ENCODE peak calls at places on chromosomes 4 and X, in six cellular contexts. F is tibial artery; Z is naive thymus-derived CD4-positive, alpha-beta T cell; G is CD8-positive, alpha-beta T cell; N is ovary; V is heart left ventricle. D is an unnamed sample.

GRCh38 chr4:121736735-121737351 is 28.1 kb downstream of the SMIM43 start:
- DNase-seq in F (no peak), Z (no peak), G (no peak), N (no peak), V (no peak), D (peak; percentile 64)

GRCh38 chr4:70183168-70183939 is 12.2 kb upstream of the ODAM start:
- DNase-seq in F (no peak), Z (peak; percentile 1), G (no peak), N (no peak), V (no peak), D (peak; percentile 67)

GRCh38 chr4:182090186-182090585 is 153.0 kb upstream of the TENM3 start:
- DNase-seq in F (no peak), Z (no peak), G (no peak), N (no peak), V (no peak), D (no peak)

GRCh38 chr4:184383497-184384055 is 90.8 kb downstream of the IRF2 start:
- DNase-seq in F (peak; percentile 73), Z (no peak), G (no peak), N (no peak), V (no peak), D (peak; percentile 94)

GRCh38 chrX:31070057-31070468 is 1.8 kb downstream of the FTHL17 start:
- DNase-seq in F (no peak), Z (no peak), G (no peak), N (no peak), V (no peak), D (no peak)

GRCh38 chrX:37685452-37686347 is at the start of gene XK:
- DNase-seq in F (peak; percentile 76), Z (peak; percentile 3), G (peak; percentile 10), N (peak; percentile 62), V (peak; percentile 34), D (peak; percentile 5)

GRCh38 chr4:136651278-136651667 is 881.0 kb downstream of the PCDH18 start:
- DNase-seq in F (no peak), Z (no peak), G (no peak), N (no peak), V (no peak), D (no peak)

GRCh38 chr4:29081230-29081955 is 1638.8 kb upstream of the PCDH7 start:
- DNase-seq in F (no peak), Z (no peak), G (no peak), N (no peak), V (no peak), D (no peak)

GRCh38 chr4:108240356-108240755 is 71.6 kb upstream of the LEF1 start:
- DNase-seq in F (no peak), Z (no peak), G (no peak), N (no peak), V (no peak), D (peak; percentile 12)

GRCh38 chrX:39896951-39897740 is 200.6 kb downstream of the BCOR start:
- DNase-seq in F (peak; percentile 74), Z (no peak), G (no peak), N (peak; percentile 64), V (peak; percentile 35), D (peak; percentile 32)

GRCh38 chr4:156941940-156942548 is 29.6 kb downstream of the PDGFC start:
- DNase-seq in F (no peak), Z (no peak), G (no peak), N (peak; percentile 47), V (peak; percentile 34), D (peak; percentile 97)

GRCh38 chr4:67755974-67756373 is 1.8 kb upstream of the GNRHR start:
- DNase-seq in F (no peak), Z (no peak), G (no peak), N (no peak), V (no peak), D (no peak)

GRCh38 chrX:153490217-153490616 is 4.6 kb upstream of the BGN start:
- DNase-seq in F (no peak), Z (no peak), G (no peak), N (no peak), V (no peak), D (no peak)

GRCh38 chrX:125205084-125205917 is 114.4 kb upstream of the TEX13C start:
- DNase-seq in F (peak; percentile 78), Z (no peak), G (no peak), N (no peak), V (peak; percentile 49), D (peak; percentile 22)

GRCh38 chr4:124121511-124121934 is 591.0 kb downstream of the ANKRD50 start:
- DNase-seq in F (no peak), Z (no peak), G (no peak), N (no peak), V (no peak), D (peak; percentile 69)

GRCh38 chr4:43718369-43718768 is 730.2 kb downstream of the KCTD8 start:
- DNase-seq in F (no peak), Z (no peak), G (no peak), N (no peak), V (no peak), D (no peak)

GRCh38 chr4:88706574-88706973 is 8.9 kb upstream of the NAP1L5 start:
- DNase-seq in F (peak; percentile 80), Z (no peak), G (no peak), N (peak; percentile 44), V (peak; percentile 28), D (peak; percentile 62)

GRCh38 chr4:48275694-48276093 is 6.1 kb upstream of the TEC start:
- DNase-seq in F (no peak), Z (no peak), G (no peak), N (no peak), V (no peak), D (no peak)

GRCh38 chrX:27679281-27679680 is 89.1 kb downstream of the DCAF8L2 start:
- DNase-seq in F (no peak), Z (no peak), G (no peak), N (no peak), V (no peak), D (peak; percentile 2)

GRCh38 chr4:94577136-94577535 is 125.4 kb downstream of the PDLIM5 start:
- DNase-seq in F (peak; percentile 71), Z (no peak), G (no peak), N (peak; percentile 49), V (peak; percentile 68), D (peak; percentile 63)

GRCh38 chrX:119062750-119063374 is 9.9 kb upstream of the CT47C1 start:
- DNase-seq in F (no peak), Z (no peak), G (no peak), N (no peak), V (no peak), D (peak; percentile 4)

GRCh38 chr4:135354876-135355275 is 1153.3 kb upstream of the PABPC4L start:
- DNase-seq in F (no peak), Z (no peak), G (no peak), N (no peak), V (no peak), D (peak; percentile 14)

GRCh38 chr4:27318740-27319139 is 458.1 kb downstream of the STIM2 start:
- DNase-seq in F (no peak), Z (no peak), G (no peak), N (no peak), V (peak; percentile 19), D (no peak)

DNA sequence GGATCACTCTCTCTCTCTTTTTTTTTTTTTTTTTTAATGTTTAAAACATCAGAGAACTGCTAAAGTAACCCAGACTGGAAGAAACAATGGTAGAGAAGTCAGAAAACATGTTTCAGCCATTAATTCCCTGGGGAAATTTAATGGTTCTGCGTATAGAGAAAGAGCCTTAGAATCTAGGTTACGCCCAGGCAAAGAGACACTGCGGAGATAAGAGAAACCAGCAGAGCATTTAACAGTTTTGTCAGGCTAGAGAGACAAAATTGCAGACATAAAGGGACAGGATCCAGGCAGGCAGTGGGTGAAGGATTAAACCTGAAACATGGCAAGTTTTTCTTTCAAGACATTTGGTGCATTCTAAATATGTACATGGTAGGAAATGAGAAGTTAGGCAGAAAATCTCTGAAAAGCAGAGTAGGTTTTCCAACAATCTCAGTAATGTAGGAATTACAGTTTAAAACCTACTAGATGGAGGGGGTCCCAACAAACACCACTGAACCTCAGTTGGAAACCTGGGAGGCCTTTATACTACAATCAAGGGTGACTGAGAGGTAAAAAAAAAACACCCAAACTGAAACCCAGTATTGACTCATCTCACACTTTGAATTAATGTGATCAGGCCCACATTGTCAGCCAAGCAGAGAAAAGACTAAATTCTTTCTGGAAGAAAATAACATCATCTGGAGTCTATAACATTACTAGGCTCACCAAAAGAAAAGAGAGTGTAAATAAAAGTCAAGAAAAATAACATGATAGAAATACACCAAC is 254.3 kb upstream of the NWD2 start:
- DNase-seq in F (no peak), Z (no peak), G (no peak), N (no peak), V (no peak), D (no peak)
- H3K4me3 ChIP-seq in F (no peak overlapping the region), Z (no peak overlapping the region), G (no peak overlapping the region), N (no peak overlapping the region), V (no peak overlapping the region), D (no peak overlapping the region)

DNA sequence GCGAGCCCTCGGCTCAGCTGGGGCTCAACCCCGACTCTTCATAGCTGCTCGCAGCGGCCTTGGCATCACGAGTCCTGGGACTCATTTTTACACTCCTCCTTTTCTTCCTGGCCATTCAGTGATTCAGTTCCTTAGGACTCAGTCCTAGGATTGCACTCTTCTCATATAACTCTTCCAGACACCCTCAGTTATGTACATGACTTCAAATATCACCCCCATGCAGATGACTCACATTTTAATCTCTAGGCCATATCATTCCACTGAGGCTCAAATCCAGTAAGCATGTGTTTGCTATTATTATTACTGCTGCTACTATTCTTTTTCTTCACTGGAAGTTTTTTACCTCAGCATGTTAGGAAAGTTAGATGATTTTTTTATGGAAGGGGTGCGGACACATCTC is 14.4 kb downstream of the ITGB1BP2 start:
- DNase-seq in F (no peak), Z (no peak), G (no peak), N (no peak), V (no peak), D (peak; percentile 59)
- H3K27ac ChIP-seq in F (no peak overlapping the region), Z (no peak overlapping the region), G (no peak overlapping the region), N (no peak overlapping the region), V (no peak overlapping the region), D (peak overlapping the region; percentile 55)

GRCh38 chr4:117702353-117702752 is 331.9 kb upstream of the NDST3 start:
- DNase-seq in F (no peak), Z (no peak), G (no peak), N (no peak), V (no peak), D (no peak)
- H3K4me3 ChIP-seq in F (no peak overlapping the region), Z (no peak overlapping the region), G (no peak overlapping the region), N (no peak overlapping the region), V (no peak overlapping the region), D (no peak overlapping the region)

DNA sequence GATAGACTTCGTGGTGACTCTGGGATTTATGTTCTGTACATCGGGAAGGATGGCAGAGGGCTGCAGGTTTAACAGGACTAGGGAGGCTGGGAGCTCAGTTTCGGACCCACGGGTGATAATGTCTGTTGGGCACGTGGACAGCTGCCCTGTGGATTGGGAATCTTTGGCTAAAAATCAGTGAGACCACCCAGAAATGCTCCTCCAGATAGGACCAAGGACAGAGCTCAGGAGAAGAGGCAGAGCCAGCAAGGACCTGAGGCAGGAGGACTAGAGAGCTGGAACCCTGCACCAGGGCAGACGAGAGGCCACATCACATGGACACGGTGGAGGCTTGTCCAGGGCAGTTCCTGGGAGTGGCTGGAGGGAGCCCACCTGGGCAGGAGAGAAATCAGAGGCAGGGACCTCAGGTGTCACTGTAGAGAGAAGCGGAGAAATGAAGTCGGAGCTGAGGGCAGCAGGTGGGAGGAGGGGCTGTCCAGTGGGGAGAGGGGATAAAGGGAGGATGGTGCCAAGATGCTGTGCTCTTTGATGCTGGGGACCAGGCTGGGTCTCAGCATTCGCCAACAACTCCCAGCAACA is 79.2 kb downstream of the CPZ start:
- DNase-seq in F (no peak), Z (no peak), G (no peak), N (peak; percentile 10), V (no peak), D (no peak)
- H3K27ac ChIP-seq in F (no peak overlapping the region), Z (no peak overlapping the region), G (no peak overlapping the region), N (no peak overlapping the region), V (no peak overlapping the region), D (no peak overlapping the region)